ENCODE peak calls at places on chromosomes 12 and 14, in four cellular contexts. U is HEK293T, K is HCT116, V is GM12878. D is an unnamed sample.

GRCh38 chr12:54294152-54294913 is 6.5 kb downstream of the NFE2 start:
- DNase-seq in V (no peak), K (no peak), U (peak; percentile 66), D (peak; percentile 88)

GRCh38 chr12:22256634-22257033 is 77.9 kb downstream of the ST8SIA1 start:
- DNase-seq in U (no peak), V (no peak), K (no peak), D (no peak)

GRCh38 chr14:64581363-64581762 is 31.6 kb downstream of the PPP1R36 start:
- DNase-seq in V (no peak), K (no peak), U (no peak), D (no peak)

GRCh38 chr14:104700747-104701215 is 11.4 kb downstream of the INF2 start:
- DNase-seq in K (no peak), U (no peak), V (no peak), D (no peak)

GRCh38 chr14:100887728-100888335 is 15.7 kb downstream of the RTL1 start:
- DNase-seq in U (no peak), V (no peak), K (no peak), D (no peak)

GRCh38 chr14:54503476-54503875 is 6.2 kb upstream of the CGRRF1 start:
- DNase-seq in K (peak; percentile 45), U (no peak), V (no peak), D (no peak)

GRCh38 chr12:92340441-92341332 is 195.0 kb upstream of the BTG1 start:
- DNase-seq in K (no peak), U (peak; percentile 9), V (no peak), D (no peak)

GRCh38 chr12:48973992-48974673 is 2.6 kb upstream of the WNT10B start:
- DNase-seq in V (no peak), K (no peak), U (no peak), D (peak; percentile 82)

GRCh38 chr12:96986883-96987523 is 79.9 kb downstream of the NEDD1 start:
- DNase-seq in V (no peak), K (peak; percentile 27), U (peak; percentile 22), D (no peak)

GRCh38 chr14:23114669-23115491 is 4.2 kb downstream of the CEBPE start:
- DNase-seq in K (peak; percentile 42), U (no peak), V (no peak), D (no peak)

GRCh38 chr14:100778951-100779690 is 46.8 kb upstream of the MEG3 start:
- DNase-seq in K (no peak), U (no peak), V (no peak), D (no peak)

GRCh38 chr12:92541024-92541423 is 161.8 kb upstream of the PLEKHG7 start:
- DNase-seq in U (no peak), K (no peak), V (no peak), D (no peak)

GRCh38 chr12:103197725-103198388 is 240.4 kb downstream of the ASCL1 start:
- DNase-seq in V (no peak), K (no peak), U (no peak), D (no peak)

GRCh38 chr12:13961983-13962382 is 19.4 kb downstream of the GRIN2B start:
- DNase-seq in K (no peak), U (no peak), V (no peak), D (no peak)

GRCh38 chr12:68163546-68164210 is 4.1 kb upstream of the IFNG start:
- DNase-seq in K (no peak), V (peak; percentile 35), U (no peak), D (no peak)

GRCh38 chr14:95695051-95695450 is 8.8 kb downstream of the TCL1B start:
- DNase-seq in U (no peak), K (no peak), V (no peak), D (no peak)

GRCh38 chr14:86346818-86347384 is 817.0 kb downstream of the FLRT2 start:
- DNase-seq in V (no peak), U (no peak), K (no peak), D (no peak)

GRCh38 chr14:64566651-64567122 is 16.9 kb downstream of the PPP1R36 start:
- DNase-seq in U (no peak), V (no peak), K (no peak), D (no peak)

GRCh38 chr12:106030210-106031175 is 108.3 kb downstream of the NUAK1 start:
- DNase-seq in U (no peak), K (no peak), V (no peak), D (no peak)

GRCh38 chr14:105141486-105142281 is 26.9 kb downstream of the JAG2 start:
- DNase-seq in K (no peak), U (no peak), V (no peak), D (peak; percentile 5)

GRCh38 chr12:1814266-1814665 is 6.1 kb upstream of the LRTM2 start:
- DNase-seq in K (no peak), V (no peak), U (no peak), D (no peak)

GRCh38 chr12:110940933-110941332 is 20.6 kb upstream of the MYL2 start:
- DNase-seq in V (no peak), U (no peak), K (no peak), D (no peak)

GRCh38 chr12:57582440-57582839 is 8.6 kb upstream of the PIP4K2C start:
- DNase-seq in V (no peak), U (no peak), K (no peak), D (no peak)

GRCh38 chr14:60168841-60169240 is 3.6 kb upstream of the DHRS7 start:
- DNase-seq in K (no peak), U (no peak), V (no peak), D (no peak)

GRCh38 chr12:7042847-7043246 is 17.7 kb upstream of the C1S start:
- DNase-seq in U (peak; percentile 55), V (no peak), K (peak; percentile 56), D (no peak)

GRCh38 chr14:23286904-23287479 is 1.1 kb upstream of the HOMEZ start:
- DNase-seq in U (no peak), K (no peak), V (no peak), D (no peak)

GRCh38 chr12:31962076-31962475 is 2.9 kb downstream of the RESF1 start:
- DNase-seq in V (no peak), K (no peak), U (no peak), D (no peak)

GRCh38 chr12:31961137-31961536 is 1.9 kb downstream of the RESF1 start:
- DNase-seq in K (no peak), U (no peak), V (no peak), D (no peak)

GRCh38 chr12:31959051-31959700 is at the start of gene RESF1:
- DNase-seq in U (peak; percentile 88), K (peak; percentile 83), V (peak; percentile 57), D (peak; percentile 88)

GRCh38 chr12:31959701-31960391 is 631 bp downstream of the RESF1 start:
- DNase-seq in K (no peak), U (peak; percentile 59), V (peak; percentile 48), D (peak; percentile 17)

DNA sequence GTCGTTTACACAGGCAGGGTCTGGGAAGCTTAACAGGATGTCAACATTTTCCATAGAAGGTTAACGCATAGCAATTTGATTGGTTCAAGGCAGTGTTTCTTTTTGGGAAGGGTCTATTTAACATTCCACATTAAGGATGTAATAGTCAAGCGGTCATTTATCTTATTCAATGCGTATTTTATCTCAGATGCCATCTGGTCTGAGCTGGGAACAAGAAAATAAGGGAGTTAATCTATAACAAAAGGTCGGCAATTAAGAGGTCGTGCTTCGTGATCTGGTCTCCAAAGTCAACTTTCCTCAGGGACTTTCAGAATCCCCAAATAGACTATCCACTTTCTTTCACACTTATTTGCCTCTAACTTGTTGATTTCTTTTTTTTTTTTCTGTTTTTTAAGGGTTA is 614 bp upstream of the RESF1 start:
- DNase-seq in K (no peak), U (no peak), V (no peak), D (no peak)
- TF ChIP-seq SP1 in K (no peak), U (no peak), V (no peak), D (no peak)

GRCh38 chr14:75294649-75295033 is 16.0 kb downstream of the FOS start:
- DNase-seq in K (no peak), V (no peak), U (no peak), D (peak; percentile 32)
- TF ChIP-seq SP1 in K (no peak), V (no peak), U (no peak), D (no peak)

DNA sequence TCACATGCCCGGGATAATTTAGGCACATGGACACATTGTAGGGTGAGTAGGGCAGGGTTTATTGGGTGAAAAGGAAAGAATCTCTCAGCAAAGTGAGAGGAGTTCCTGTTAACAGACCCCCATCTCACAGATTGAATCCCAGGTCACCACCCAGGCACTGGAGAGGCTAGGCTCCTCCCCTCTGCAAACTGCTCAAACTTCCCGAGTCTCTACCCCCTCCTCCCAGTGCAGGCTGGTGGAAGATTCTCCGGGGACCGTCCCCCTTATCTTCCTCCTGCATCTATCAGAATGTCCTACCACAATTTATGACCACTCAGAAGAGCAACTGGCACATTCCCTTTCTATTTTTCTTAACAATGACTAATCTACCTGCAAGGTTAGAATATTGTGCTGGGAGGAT is 126.0 kb downstream of the NTF3 start:
- DNase-seq in U (no peak), V (no peak), K (no peak), D (no peak)
- TF ChIP-seq SP1 in U (no peak), V (no peak), K (no peak), D (no peak)

GRCh38 chr12:130425698-130426245 is 88.1 kb downstream of the PIWIL1 start:
- DNase-seq in U (no peak), V (no peak), K (no peak), D (no peak)

GRCh38 chr12:130427381-130427887 is 89.7 kb downstream of the PIWIL1 start:
- DNase-seq in V (no peak), K (no peak), U (no peak), D (no peak)

GRCh38 chr12:130424858-130425697 is 87.4 kb downstream of the PIWIL1 start:
- DNase-seq in V (no peak), U (no peak), K (no peak), D (no peak)

GRCh38 chr12:130429656-130430505 is 92.2 kb downstream of the PIWIL1 start:
- DNase-seq in V (no peak), K (no peak), U (no peak), D (no peak)

GRCh38 chr12:130428116-130428515 is 90.4 kb downstream of the PIWIL1 start:
- DNase-seq in U (no peak), K (no peak), V (no peak), D (no peak)
- TF ChIP-seq SP1 in U (no peak), K (no peak), V (no peak), D (no peak)

DNA sequence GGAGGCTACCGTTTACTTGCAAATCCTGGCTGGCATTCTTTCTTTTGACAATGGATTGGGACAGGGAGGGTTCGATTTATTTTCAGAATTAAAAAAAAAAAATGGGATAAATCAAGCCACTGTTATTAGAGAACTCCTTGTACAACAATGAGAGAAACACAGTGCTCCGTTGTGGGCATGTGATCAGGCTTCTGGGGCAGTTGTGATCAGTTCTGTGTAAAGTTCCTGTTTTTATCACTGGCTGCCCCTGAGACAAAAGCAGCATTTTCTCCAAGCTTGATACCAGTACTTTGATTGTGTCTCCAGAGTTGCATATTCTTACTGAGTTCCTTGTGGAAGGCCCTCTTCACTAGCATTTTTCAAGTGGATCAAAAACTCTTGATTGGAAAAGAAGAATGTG is 1.2 kb downstream of the DIP2B start:
- DNase-seq in V (no peak), U (no peak), K (no peak), D (no peak)
- TF ChIP-seq SP1 in V (no peak), U (no peak), K (no peak), D (no peak)

GRCh38 chr14:20904393-20905029 is 13.3 kb downstream of the RNASE3 start:
- DNase-seq in U (no peak), V (no peak), K (no peak), D (peak; percentile 59)
- TF ChIP-seq SP1 in U (no peak), V (no peak), K (no peak), D (no peak)